ENCODE peak calls at places on chromosomes 1 and 21, in seven cellular contexts. One of them, this sample, is unnamed.

GRCh38 chr1:109643385-109644230 is 12.3 kb upstream of the GSTM4 start:
- DNase-seq in HS-5: no peak
- DNase-seq in transverse colon: peak; percentile 92
- DNase-seq in iPS-NIHi11: peak; percentile 84
- DNase-seq in RCC 7860: peak; percentile 50
- DNase-seq in stimulated activated CD4-positive, alpha-beta T cell treated with anti-CD3 and anti-CD28 coated beads, Interleukin-2, amount 100 ng/mL, for 4 hours: peak; percentile 75
- DNase-seq in NCI-H1092: peak; percentile 68
- DNase-seq in this sample: peak; percentile 69

GRCh38 chr1:67715819-67716218 is 30.8 kb downstream of the GADD45A start:
- DNase-seq in HS-5: no peak
- DNase-seq in transverse colon: no peak
- DNase-seq in iPS-NIHi11: no peak
- DNase-seq in RCC 7860: no peak
- DNase-seq in stimulated activated CD4-positive, alpha-beta T cell treated with anti-CD3 and anti-CD28 coated beads, Interleukin-2, amount 100 ng/mL, for 4 hours: no peak
- DNase-seq in NCI-H1092: no peak
- DNase-seq in this sample: no peak

GRCh38 chr1:237411621-237412020 is 369.6 kb downstream of the RYR2 start:
- DNase-seq in HS-5: no peak
- DNase-seq in transverse colon: no peak
- DNase-seq in iPS-NIHi11: no peak
- DNase-seq in RCC 7860: no peak
- DNase-seq in stimulated activated CD4-positive, alpha-beta T cell treated with anti-CD3 and anti-CD28 coated beads, Interleukin-2, amount 100 ng/mL, for 4 hours: no peak
- DNase-seq in NCI-H1092: no peak
- DNase-seq in this sample: no peak

GRCh38 chr1:34426325-34426896 is 249.7 kb downstream of the C1orf94 start:
- DNase-seq in HS-5: no peak
- DNase-seq in transverse colon: no peak
- DNase-seq in iPS-NIHi11: no peak
- DNase-seq in RCC 7860: no peak
- DNase-seq in stimulated activated CD4-positive, alpha-beta T cell treated with anti-CD3 and anti-CD28 coated beads, Interleukin-2, amount 100 ng/mL, for 4 hours: no peak
- DNase-seq in NCI-H1092: no peak
- DNase-seq in this sample: no peak

GRCh38 chr1:109904105-109904817 is 6.4 kb upstream of the CSF1 start:
- DNase-seq in HS-5: no peak
- DNase-seq in transverse colon: no peak
- DNase-seq in iPS-NIHi11: no peak
- DNase-seq in RCC 7860: no peak
- DNase-seq in stimulated activated CD4-positive, alpha-beta T cell treated with anti-CD3 and anti-CD28 coated beads, Interleukin-2, amount 100 ng/mL, for 4 hours: no peak
- DNase-seq in NCI-H1092: no peak
- DNase-seq in this sample: no peak

GRCh38 chr1:234619071-234619480 is 9.1 kb upstream of the IRF2BP2 start:
- DNase-seq in HS-5: no peak
- DNase-seq in transverse colon: no peak
- DNase-seq in iPS-NIHi11: no peak
- DNase-seq in RCC 7860: no peak
- DNase-seq in stimulated activated CD4-positive, alpha-beta T cell treated with anti-CD3 and anti-CD28 coated beads, Interleukin-2, amount 100 ng/mL, for 4 hours: no peak
- DNase-seq in NCI-H1092: no peak
- DNase-seq in this sample: no peak

GRCh38 chr1:116847175-116847574 is 62.5 kb upstream of the PTGFRN start:
- DNase-seq in HS-5: no peak
- DNase-seq in transverse colon: no peak
- DNase-seq in iPS-NIHi11: no peak
- DNase-seq in RCC 7860: no peak
- DNase-seq in stimulated activated CD4-positive, alpha-beta T cell treated with anti-CD3 and anti-CD28 coated beads, Interleukin-2, amount 100 ng/mL, for 4 hours: no peak
- DNase-seq in NCI-H1092: no peak
- DNase-seq in this sample: no peak

GRCh38 chr21:32368386-32368785 is 24.4 kb downstream of the URB1 start:
- DNase-seq in HS-5: no peak
- DNase-seq in transverse colon: no peak
- DNase-seq in iPS-NIHi11: no peak
- DNase-seq in RCC 7860: no peak
- DNase-seq in stimulated activated CD4-positive, alpha-beta T cell treated with anti-CD3 and anti-CD28 coated beads, Interleukin-2, amount 100 ng/mL, for 4 hours: no peak
- DNase-seq in NCI-H1092: no peak
- DNase-seq in this sample: no peak

GRCh38 chr21:26120833-26121232 is 49.7 kb downstream of the APP start:
- DNase-seq in HS-5: no peak
- DNase-seq in transverse colon: no peak
- DNase-seq in iPS-NIHi11: no peak
- DNase-seq in RCC 7860: no peak
- DNase-seq in stimulated activated CD4-positive, alpha-beta T cell treated with anti-CD3 and anti-CD28 coated beads, Interleukin-2, amount 100 ng/mL, for 4 hours: no peak
- DNase-seq in NCI-H1092: no peak
- DNase-seq in this sample: no peak

GRCh38 chr1:202505356-202505755 is 156.9 kb downstream of the PPP1R12B start:
- DNase-seq in HS-5: peak; percentile 29
- DNase-seq in transverse colon: no peak
- DNase-seq in iPS-NIHi11: peak; percentile 11
- DNase-seq in RCC 7860: no peak
- DNase-seq in stimulated activated CD4-positive, alpha-beta T cell treated with anti-CD3 and anti-CD28 coated beads, Interleukin-2, amount 100 ng/mL, for 4 hours: no peak
- DNase-seq in NCI-H1092: no peak
- DNase-seq in this sample: peak; percentile 6

GRCh38 chr1:165903672-165904071 is 76.3 kb downstream of the UCK2 start:
- DNase-seq in HS-5: no peak
- DNase-seq in transverse colon: peak; percentile 36
- DNase-seq in iPS-NIHi11: no peak
- DNase-seq in RCC 7860: peak; percentile 83
- DNase-seq in stimulated activated CD4-positive, alpha-beta T cell treated with anti-CD3 and anti-CD28 coated beads, Interleukin-2, amount 100 ng/mL, for 4 hours: no peak
- DNase-seq in NCI-H1092: no peak
- DNase-seq in this sample: peak; percentile 55

GRCh38 chr1:15579683-15580047 is 5.2 kb downstream of the AGMAT start:
- DNase-seq in HS-5: no peak
- DNase-seq in transverse colon: no peak
- DNase-seq in iPS-NIHi11: peak; percentile 22
- DNase-seq in RCC 7860: no peak
- DNase-seq in stimulated activated CD4-positive, alpha-beta T cell treated with anti-CD3 and anti-CD28 coated beads, Interleukin-2, amount 100 ng/mL, for 4 hours: no peak
- DNase-seq in NCI-H1092: no peak
- DNase-seq in this sample: no peak

GRCh38 chr1:237562247-237562823 is 328.4 kb downstream of the ZP4 start:
- DNase-seq in HS-5: peak; percentile 65
- DNase-seq in transverse colon: no peak
- DNase-seq in iPS-NIHi11: peak; percentile 65
- DNase-seq in RCC 7860: peak; percentile 73
- DNase-seq in stimulated activated CD4-positive, alpha-beta T cell treated with anti-CD3 and anti-CD28 coated beads, Interleukin-2, amount 100 ng/mL, for 4 hours: no peak
- DNase-seq in NCI-H1092: peak; percentile 54
- DNase-seq in this sample: peak; percentile 41

GRCh38 chr1:201134405-201134804 is 7.4 kb upstream of the ASCL5 start:
- DNase-seq in HS-5: no peak
- DNase-seq in transverse colon: no peak
- DNase-seq in iPS-NIHi11: no peak
- DNase-seq in RCC 7860: no peak
- DNase-seq in stimulated activated CD4-positive, alpha-beta T cell treated with anti-CD3 and anti-CD28 coated beads, Interleukin-2, amount 100 ng/mL, for 4 hours: no peak
- DNase-seq in NCI-H1092: no peak
- DNase-seq in this sample: no peak

GRCh38 chr1:71049951-71050598 is 2.5 kb upstream of the PTGER3 start:
- DNase-seq in HS-5: peak; percentile 64
- DNase-seq in transverse colon: no peak
- DNase-seq in iPS-NIHi11: peak; percentile 58
- DNase-seq in RCC 7860: peak; percentile 54
- DNase-seq in stimulated activated CD4-positive, alpha-beta T cell treated with anti-CD3 and anti-CD28 coated beads, Interleukin-2, amount 100 ng/mL, for 4 hours: no peak
- DNase-seq in NCI-H1092: peak; percentile 19
- DNase-seq in this sample: peak; percentile 42

GRCh38 chr21:46295996-46296752 is 10.0 kb downstream of the YBEY start:
- DNase-seq in HS-5: no peak
- DNase-seq in transverse colon: peak; percentile 70
- DNase-seq in iPS-NIHi11: peak; percentile 56
- DNase-seq in RCC 7860: no peak
- DNase-seq in stimulated activated CD4-positive, alpha-beta T cell treated with anti-CD3 and anti-CD28 coated beads, Interleukin-2, amount 100 ng/mL, for 4 hours: peak; percentile 50
- DNase-seq in NCI-H1092: peak; percentile 88
- DNase-seq in this sample: no peak

GRCh38 chr1:56169856-56170255 is 409.5 kb downstream of the PLPP3 start:
- DNase-seq in HS-5: no peak
- DNase-seq in transverse colon: no peak
- DNase-seq in iPS-NIHi11: no peak
- DNase-seq in RCC 7860: no peak
- DNase-seq in stimulated activated CD4-positive, alpha-beta T cell treated with anti-CD3 and anti-CD28 coated beads, Interleukin-2, amount 100 ng/mL, for 4 hours: no peak
- DNase-seq in NCI-H1092: no peak
- DNase-seq in this sample: no peak

GRCh38 chr1:33096358-33097005 is 15.5 kb downstream of the AZIN2 start:
- DNase-seq in HS-5: no peak
- DNase-seq in transverse colon: no peak
- DNase-seq in iPS-NIHi11: peak; percentile 0
- DNase-seq in RCC 7860: no peak
- DNase-seq in stimulated activated CD4-positive, alpha-beta T cell treated with anti-CD3 and anti-CD28 coated beads, Interleukin-2, amount 100 ng/mL, for 4 hours: no peak
- DNase-seq in NCI-H1092: no peak
- DNase-seq in this sample: no peak

GRCh38 chr1:203911806-203912205 is 50.4 kb downstream of the SNRPE start:
- DNase-seq in HS-5: no peak
- DNase-seq in transverse colon: no peak
- DNase-seq in iPS-NIHi11: no peak
- DNase-seq in RCC 7860: peak; percentile 2
- DNase-seq in stimulated activated CD4-positive, alpha-beta T cell treated with anti-CD3 and anti-CD28 coated beads, Interleukin-2, amount 100 ng/mL, for 4 hours: no peak
- DNase-seq in NCI-H1092: no peak
- DNase-seq in this sample: no peak

GRCh38 chr1:95311006-95311405 is 77.0 kb downstream of the RWDD3 start:
- DNase-seq in HS-5: no peak
- DNase-seq in transverse colon: no peak
- DNase-seq in iPS-NIHi11: no peak
- DNase-seq in RCC 7860: no peak
- DNase-seq in stimulated activated CD4-positive, alpha-beta T cell treated with anti-CD3 and anti-CD28 coated beads, Interleukin-2, amount 100 ng/mL, for 4 hours: no peak
- DNase-seq in NCI-H1092: no peak
- DNase-seq in this sample: no peak

GRCh38 chr1:40477680-40478057 is 579 bp downstream of the ZFP69 start:
- DNase-seq in HS-5: no peak
- DNase-seq in transverse colon: peak; percentile 11
- DNase-seq in iPS-NIHi11: no peak
- DNase-seq in RCC 7860: no peak
- DNase-seq in stimulated activated CD4-positive, alpha-beta T cell treated with anti-CD3 and anti-CD28 coated beads, Interleukin-2, amount 100 ng/mL, for 4 hours: no peak
- DNase-seq in NCI-H1092: peak; percentile 33
- DNase-seq in this sample: peak; percentile 17

GRCh38 chr1:167790117-167790516 is 68.3 kb downstream of the MPZL1 start:
- DNase-seq in HS-5: no peak
- DNase-seq in transverse colon: no peak
- DNase-seq in iPS-NIHi11: no peak
- DNase-seq in RCC 7860: no peak
- DNase-seq in stimulated activated CD4-positive, alpha-beta T cell treated with anti-CD3 and anti-CD28 coated beads, Interleukin-2, amount 100 ng/mL, for 4 hours: no peak
- DNase-seq in NCI-H1092: no peak
- DNase-seq in this sample: no peak

GRCh38 chr1:234322979-234323378 is 50.3 kb upstream of the COA6 start:
- DNase-seq in HS-5: no peak
- DNase-seq in transverse colon: peak; percentile 37
- DNase-seq in iPS-NIHi11: peak; percentile 58
- DNase-seq in RCC 7860: no peak
- DNase-seq in stimulated activated CD4-positive, alpha-beta T cell treated with anti-CD3 and anti-CD28 coated beads, Interleukin-2, amount 100 ng/mL, for 4 hours: peak; percentile 43
- DNase-seq in NCI-H1092: no peak
- DNase-seq in this sample: no peak

GRCh38 chr1:196897158-196897828 is 9.4 kb downstream of the CFHR4 start:
- DNase-seq in HS-5: no peak
- DNase-seq in transverse colon: no peak
- DNase-seq in iPS-NIHi11: no peak
- DNase-seq in RCC 7860: no peak
- DNase-seq in stimulated activated CD4-positive, alpha-beta T cell treated with anti-CD3 and anti-CD28 coated beads, Interleukin-2, amount 100 ng/mL, for 4 hours: no peak
- DNase-seq in NCI-H1092: no peak
- DNase-seq in this sample: no peak

GRCh38 chr1:24317081-24317480 is 2.1 kb upstream of the GRHL3 start:
- DNase-seq in HS-5: no peak
- DNase-seq in transverse colon: no peak
- DNase-seq in iPS-NIHi11: no peak
- DNase-seq in RCC 7860: no peak
- DNase-seq in stimulated activated CD4-positive, alpha-beta T cell treated with anti-CD3 and anti-CD28 coated beads, Interleukin-2, amount 100 ng/mL, for 4 hours: no peak
- DNase-seq in NCI-H1092: no peak
- DNase-seq in this sample: no peak

GRCh38 chr21:28253971-28254370 is 738.7 kb downstream of the LTN1 start:
- DNase-seq in HS-5: no peak
- DNase-seq in transverse colon: no peak
- DNase-seq in iPS-NIHi11: no peak
- DNase-seq in RCC 7860: no peak
- DNase-seq in stimulated activated CD4-positive, alpha-beta T cell treated with anti-CD3 and anti-CD28 coated beads, Interleukin-2, amount 100 ng/mL, for 4 hours: no peak
- DNase-seq in NCI-H1092: no peak
- DNase-seq in this sample: no peak

GRCh38 chr1:108848802-108849201 is 8.1 kb downstream of the AKNAD1 start:
- DNase-seq in HS-5: no peak
- DNase-seq in transverse colon: no peak
- DNase-seq in iPS-NIHi11: no peak
- DNase-seq in RCC 7860: no peak
- DNase-seq in stimulated activated CD4-positive, alpha-beta T cell treated with anti-CD3 and anti-CD28 coated beads, Interleukin-2, amount 100 ng/mL, for 4 hours: no peak
- DNase-seq in NCI-H1092: no peak
- DNase-seq in this sample: no peak

GRCh38 chr21:45551316-45551715 is 9.1 kb upstream of the SLC19A1 start:
- DNase-seq in HS-5: peak; percentile 49
- DNase-seq in transverse colon: no peak
- DNase-seq in iPS-NIHi11: no peak
- DNase-seq in RCC 7860: peak; percentile 57
- DNase-seq in stimulated activated CD4-positive, alpha-beta T cell treated with anti-CD3 and anti-CD28 coated beads, Interleukin-2, amount 100 ng/mL, for 4 hours: no peak
- DNase-seq in NCI-H1092: no peak
- DNase-seq in this sample: peak; percentile 67

GRCh38 chr1:172004671-172005070 is 163.4 kb downstream of the DNM3 start:
- DNase-seq in HS-5: no peak
- DNase-seq in transverse colon: no peak
- DNase-seq in iPS-NIHi11: no peak
- DNase-seq in RCC 7860: no peak
- DNase-seq in stimulated activated CD4-positive, alpha-beta T cell treated with anti-CD3 and anti-CD28 coated beads, Interleukin-2, amount 100 ng/mL, for 4 hours: no peak
- DNase-seq in NCI-H1092: no peak
- DNase-seq in this sample: no peak

GRCh38 chr1:243482237-243483022 is 226.6 kb downstream of the SDCCAG8 start:
- DNase-seq in HS-5: no peak
- DNase-seq in transverse colon: no peak
- DNase-seq in iPS-NIHi11: no peak
- DNase-seq in RCC 7860: no peak
- DNase-seq in stimulated activated CD4-positive, alpha-beta T cell treated with anti-CD3 and anti-CD28 coated beads, Interleukin-2, amount 100 ng/mL, for 4 hours: no peak
- DNase-seq in NCI-H1092: no peak
- DNase-seq in this sample: peak; percentile 33

GRCh38 chr1:32981003-32981909 is 16.6 kb upstream of the RNF19B start:
- DNase-seq in HS-5: peak; percentile 73
- DNase-seq in transverse colon: peak; percentile 76
- DNase-seq in iPS-NIHi11: peak; percentile 41
- DNase-seq in RCC 7860: peak; percentile 96
- DNase-seq in stimulated activated CD4-positive, alpha-beta T cell treated with anti-CD3 and anti-CD28 coated beads, Interleukin-2, amount 100 ng/mL, for 4 hours: peak; percentile 54
- DNase-seq in NCI-H1092: no peak
- DNase-seq in this sample: peak; percentile 60

GRCh38 chr1:201649776-201650607 is 111.1 kb downstream of the NAV1 start:
- DNase-seq in HS-5: no peak
- DNase-seq in transverse colon: peak; percentile 90
- DNase-seq in iPS-NIHi11: peak; percentile 82
- DNase-seq in RCC 7860: no peak
- DNase-seq in stimulated activated CD4-positive, alpha-beta T cell treated with anti-CD3 and anti-CD28 coated beads, Interleukin-2, amount 100 ng/mL, for 4 hours: no peak
- DNase-seq in NCI-H1092: peak; percentile 80
- DNase-seq in this sample: peak; percentile 50

GRCh38 chr1:100187912-100188311 is 9.9 kb upstream of the LRRC39 start:
- DNase-seq in HS-5: no peak
- DNase-seq in transverse colon: peak; percentile 19
- DNase-seq in iPS-NIHi11: no peak
- DNase-seq in RCC 7860: no peak
- DNase-seq in stimulated activated CD4-positive, alpha-beta T cell treated with anti-CD3 and anti-CD28 coated beads, Interleukin-2, amount 100 ng/mL, for 4 hours: no peak
- DNase-seq in NCI-H1092: no peak
- DNase-seq in this sample: no peak

GRCh38 chr1:24294757-24295371 is 24.3 kb upstream of the GRHL3 start:
- DNase-seq in HS-5: peak; percentile 53
- DNase-seq in transverse colon: peak; percentile 61
- DNase-seq in iPS-NIHi11: no peak
- DNase-seq in RCC 7860: peak; percentile 65
- DNase-seq in stimulated activated CD4-positive, alpha-beta T cell treated with anti-CD3 and anti-CD28 coated beads, Interleukin-2, amount 100 ng/mL, for 4 hours: no peak
- DNase-seq in NCI-H1092: no peak
- DNase-seq in this sample: peak; percentile 63

GRCh38 chr1:90335566-90335965 is 340.7 kb downstream of the ZNF326 start:
- DNase-seq in HS-5: no peak
- DNase-seq in transverse colon: no peak
- DNase-seq in iPS-NIHi11: no peak
- DNase-seq in RCC 7860: no peak
- DNase-seq in stimulated activated CD4-positive, alpha-beta T cell treated with anti-CD3 and anti-CD28 coated beads, Interleukin-2, amount 100 ng/mL, for 4 hours: no peak
- DNase-seq in NCI-H1092: no peak
- DNase-seq in this sample: no peak

GRCh38 chr1:33257759-33258712 is 1.7 kb downstream of the ZNF362 start:
- DNase-seq in HS-5: no peak
- DNase-seq in transverse colon: peak; percentile 32
- DNase-seq in iPS-NIHi11: no peak
- DNase-seq in RCC 7860: no peak
- DNase-seq in stimulated activated CD4-positive, alpha-beta T cell treated with anti-CD3 and anti-CD28 coated beads, Interleukin-2, amount 100 ng/mL, for 4 hours: no peak
- DNase-seq in NCI-H1092: no peak
- DNase-seq in this sample: no peak

GRCh38 chr1:47738560-47739182 is 258.5 kb downstream of the TRABD2B start:
- DNase-seq in HS-5: no peak
- DNase-seq in transverse colon: peak; percentile 57
- DNase-seq in iPS-NIHi11: peak; percentile 82
- DNase-seq in RCC 7860: no peak
- DNase-seq in stimulated activated CD4-positive, alpha-beta T cell treated with anti-CD3 and anti-CD28 coated beads, Interleukin-2, amount 100 ng/mL, for 4 hours: no peak
- DNase-seq in NCI-H1092: no peak
- DNase-seq in this sample: peak; percentile 54

GRCh38 chr1:222028694-222029093 is 286.8 kb upstream of the DUSP10 start:
- DNase-seq in HS-5: no peak
- DNase-seq in transverse colon: no peak
- DNase-seq in iPS-NIHi11: no peak
- DNase-seq in RCC 7860: no peak
- DNase-seq in stimulated activated CD4-positive, alpha-beta T cell treated with anti-CD3 and anti-CD28 coated beads, Interleukin-2, amount 100 ng/mL, for 4 hours: no peak
- DNase-seq in NCI-H1092: no peak
- DNase-seq in this sample: no peak